ENCODE peak calls at places on chromosomes 2 and 18, in seven cellular contexts. R is PC-3, Z is uterus, X is pancreas, E is lower lobe of right lung, L is psoas muscle, M is brain microvascular endothelial cell. A is an unnamed sample. For H3K36me3, the result is how much of the 10 kb centered on the place peaks cover.

GRCh38 chr2:132037527-132038178 is 124.1 kb downstream of the ANKRD30BL start:
- DNase-seq in R (no peak), Z (no peak), X (peak), E (peak), L (peak), M (no peak), A (peak)

GRCh38 chr18:58520964-58521363 is 107.9 kb downstream of the ALPK2 start:
- DNase-seq in R (peak), Z (no peak), X (no peak), E (no peak), L (no peak), M (peak), A (no peak)

GRCh38 chr2:206211657-206212255 is 52.1 kb downstream of the EEF1B2 start:
- DNase-seq in R (peak), Z (no peak), X (no peak), E (no peak), L (no peak), M (peak), A (no peak)

GRCh38 chr18:25915907-25916306 is 174.5 kb downstream of the SS18 start:
- DNase-seq in R (peak), Z (no peak), X (no peak), E (no peak), L (no peak), M (no peak), A (no peak)

GRCh38 chr18:8373486-8373885 is 235.8 kb upstream of the RAB12 start:
- DNase-seq in R (peak), Z (no peak), X (no peak), E (no peak), L (no peak), M (no peak), A (no peak)

GRCh38 chr2:3476386-3477033 is 42.8 kb downstream of the ADI1 start:
- DNase-seq in R (no peak), Z (no peak), X (no peak), E (no peak), L (peak), M (no peak), A (peak)

GRCh38 chr2:23940976-23941605 is 828 bp downstream of the UBXN2A start:
- DNase-seq in R (peak), Z (no peak), X (no peak), E (no peak), L (no peak), M (peak), A (no peak)

GRCh38 chr2:128408349-128409305 is 90.0 kb upstream of the HS6ST1 start:
- DNase-seq in R (peak), Z (peak), X (peak), E (no peak), L (peak), M (peak), A (no peak)

GRCh38 chr2:118849226-118850170 is 2.0 kb upstream of the EN1 start:
- DNase-seq in R (no peak), Z (no peak), X (no peak), E (no peak), L (no peak), M (no peak), A (peak)

GRCh38 chr2:97747716-97748115 is 34.3 kb downstream of the ZAP70 start:
- DNase-seq in R (no peak), Z (no peak), X (no peak), E (no peak), L (no peak), M (no peak), A (no peak)

GRCh38 chr2:154697422-154698237 is 865 bp upstream of the KCNJ3 start:
- DNase-seq in R (no peak), Z (no peak), X (peak), E (no peak), L (no peak), M (no peak), A (peak)

GRCh38 chr2:222709191-222709891 is 37.9 kb downstream of the MOGAT1 start:
- DNase-seq in R (peak), Z (peak), X (no peak), E (peak), L (peak), M (peak), A (peak)

GRCh38 chr2:176149484-176150337 is 1.6 kb upstream of the HOXD4 start:
- DNase-seq in R (no peak), Z (no peak), X (no peak), E (no peak), L (no peak), M (no peak), A (no peak)

GRCh38 chr18:37634516-37634915 is 68.9 kb upstream of the CELF4 start:
- DNase-seq in R (no peak), Z (no peak), X (no peak), E (no peak), L (no peak), M (no peak), A (no peak)

GRCh38 chr18:28834889-28835288 is 658.0 kb upstream of the CDH2 start:
- DNase-seq in R (peak), Z (no peak), X (no peak), E (no peak), L (no peak), M (no peak), A (no peak)

GRCh38 chr18:12041561-12041960 is 52.1 kb upstream of the ANKRD62 start:
- DNase-seq in R (peak), Z (no peak), X (no peak), E (no peak), L (no peak), M (peak), A (no peak)

GRCh38 chr2:236217926-236218325 is 46.3 kb downstream of the ASB18 start:
- DNase-seq in R (no peak), Z (no peak), X (no peak), E (no peak), L (no peak), M (no peak), A (no peak)

GRCh38 chr2:175964195-175964594 is 37.9 kb downstream of the LNPK start:
- DNase-seq in R (peak), Z (no peak), X (no peak), E (no peak), L (no peak), M (no peak), A (no peak)

GRCh38 chr2:70371753-70372152 is 69.9 kb upstream of the FAM136A start:
- DNase-seq in R (peak), Z (no peak), X (no peak), E (no peak), L (no peak), M (peak), A (no peak)

GRCh38 chr18:45896991-45897390 is 70.1 kb downstream of the EPG5 start:
- DNase-seq in R (no peak), Z (no peak), X (no peak), E (no peak), L (no peak), M (no peak), A (no peak)

GRCh38 chr2:71639735-71640134 is 186.4 kb downstream of the DYSF start:
- DNase-seq in R (no peak), Z (no peak), X (no peak), E (no peak), L (no peak), M (no peak), A (no peak)

GRCh38 chr2:46667945-46668344 is 188.6 kb downstream of the TMEM247 start:
- DNase-seq in R (no peak), Z (no peak), X (no peak), E (no peak), L (no peak), M (no peak), A (no peak)

GRCh38 chr2:99365661-99366060 is 28.5 kb downstream of the EIF5B start:
- DNase-seq in R (no peak), Z (no peak), X (no peak), E (no peak), L (no peak), M (no peak), A (no peak)

GRCh38 chr2:227325824-227326195 is 759 bp downstream of the MFF start:
- DNase-seq in R (peak), Z (no peak), X (peak), E (peak), L (peak), M (peak), A (peak)

GRCh38 chr2:134420256-134420655 is 166.4 kb downstream of the MGAT5 start:
- DNase-seq in R (no peak), Z (no peak), X (no peak), E (no peak), L (no peak), M (no peak), A (peak)

GRCh38 chr2:205372141-205372540 is 310.2 kb upstream of the NRP2 start:
- DNase-seq in R (no peak), Z (no peak), X (no peak), E (no peak), L (no peak), M (peak), A (no peak)

GRCh38 chr2:161102770-161103450 is 57.3 kb upstream of the TANK start:
- DNase-seq in R (peak), Z (no peak), X (no peak), E (no peak), L (no peak), M (no peak), A (no peak)

GRCh38 chr2:213847316-213847715 is 563.1 kb downstream of the SPAG16 start:
- DNase-seq in R (no peak), Z (no peak), X (no peak), E (no peak), L (no peak), M (no peak), A (no peak)

GRCh38 chr2:195494452-195494851 is 162.6 kb upstream of the SLC39A10 start:
- DNase-seq in R (no peak), Z (no peak), X (no peak), E (no peak), L (no peak), M (no peak), A (no peak)

GRCh38 chr2:98380203-98380535 is 33.9 kb downstream of the CNGA3 start:
- DNase-seq in R (no peak), Z (no peak), X (no peak), E (peak), L (no peak), M (no peak), A (no peak)

GRCh38 chr2:219225350-219225749 is 4.1 kb downstream of the ATG9A start:
- DNase-seq in R (no peak), Z (no peak), X (no peak), E (no peak), L (no peak), M (no peak), A (no peak)

GRCh38 chr2:219230201-219230540 is 565 bp downstream of the ANKZF1 start:
- DNase-seq in R (peak), Z (no peak), X (peak), E (peak), L (peak), M (peak), A (peak)

GRCh38 chr2:219229375-219230200 is at the start of the genes ANKZF1 and ATG9A:
- DNase-seq in R (peak), Z (peak), X (peak), E (peak), L (peak), M (peak), A (peak)

GRCh38 chr2:219228026-219228744 is 1.3 kb downstream of the ATG9A start:
- DNase-seq in R (no peak), Z (no peak), X (no peak), E (no peak), L (peak), M (no peak), A (no peak)

DNA sequence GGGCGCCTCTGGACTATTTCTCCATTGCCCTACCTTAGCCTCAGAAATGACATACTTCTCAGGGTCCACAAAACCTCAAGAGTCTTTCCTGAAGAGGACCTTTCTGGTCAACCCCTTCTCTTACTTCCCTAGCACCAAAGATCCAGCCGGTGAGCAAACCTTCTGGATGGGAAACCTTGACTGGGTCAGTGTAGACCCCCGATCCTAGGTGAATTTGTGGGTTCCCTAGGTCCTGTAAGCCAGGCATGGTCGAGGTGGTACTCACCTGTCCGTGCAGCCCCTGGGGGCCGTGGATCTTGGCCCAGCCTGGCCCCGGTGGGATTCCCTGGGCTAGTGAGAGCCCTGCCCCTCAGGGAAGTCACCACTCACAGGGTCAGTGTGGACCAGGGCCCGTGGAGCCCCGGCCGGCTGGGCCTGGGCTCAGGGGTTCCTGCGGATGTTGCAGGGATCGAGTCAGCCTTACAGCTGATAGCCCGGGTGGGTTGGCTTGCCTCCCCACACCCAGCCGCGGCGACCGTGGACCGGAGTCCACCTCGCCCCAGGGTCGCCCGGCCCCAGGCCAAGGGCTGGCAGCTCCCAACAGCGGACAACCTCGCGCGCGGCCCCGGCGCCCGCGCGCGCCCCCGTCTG is 576 bp downstream of the ATG9A start:
- DNase-seq in R (no peak), Z (no peak), X (no peak), E (no peak), L (no peak), M (no peak), A (no peak)
- H3K36me3 ChIP-seq in R (under half), Z (under half), X (under half), E (half or more), L (half or more), M (under half), A (under half)

GRCh38 chr18:79106084-79106483 is 36.9 kb downstream of the ATP9B start:
- DNase-seq in R (no peak), Z (no peak), X (no peak), E (no peak), L (no peak), M (no peak), A (no peak)

GRCh38 chr18:79104137-79104536 is 34.9 kb downstream of the ATP9B start:
- DNase-seq in R (no peak), Z (no peak), X (no peak), E (no peak), L (no peak), M (no peak), A (no peak)

GRCh38 chr18:79107886-79108285 is 38.7 kb downstream of the ATP9B start:
- DNase-seq in R (no peak), Z (no peak), X (no peak), E (no peak), L (no peak), M (no peak), A (no peak)

GRCh38 chr18:79108520-79109215 is 39.5 kb downstream of the ATP9B start:
- DNase-seq in R (no peak), Z (no peak), X (no peak), E (no peak), L (no peak), M (no peak), A (no peak)

DNA sequence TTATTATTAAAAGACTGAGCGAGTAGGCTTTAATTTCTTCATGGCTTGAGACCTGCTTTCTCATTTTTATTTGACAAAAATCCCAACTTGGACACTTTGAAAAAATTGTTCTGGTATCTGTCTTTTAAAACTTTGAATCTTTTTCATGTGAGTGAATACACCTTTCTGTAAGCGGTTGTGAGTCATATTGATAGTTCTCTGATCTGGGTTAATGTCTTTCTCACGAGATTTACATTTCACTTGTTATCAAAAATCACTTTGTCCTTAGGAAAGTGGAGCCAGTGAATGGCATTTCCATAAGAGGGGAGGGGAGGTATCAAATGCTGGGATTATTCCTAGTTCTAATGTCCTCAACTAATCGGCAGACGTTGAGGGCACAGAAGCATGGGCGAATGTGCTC is 36.3 kb downstream of the ATP9B start:
- DNase-seq in R (no peak), Z (no peak), X (no peak), E (no peak), L (no peak), M (no peak), A (no peak)
- H3K36me3 ChIP-seq in R (under half), Z (under half), X (under half), E (under half), L (under half), M (under half), A (under half)

GRCh38 chr2:241350878-241351639 is 5.0 kb upstream of the FARP2 start:
- DNase-seq in R (no peak), Z (no peak), X (no peak), E (no peak), L (no peak), M (no peak), A (no peak)
- H3K36me3 ChIP-seq in R (half or more), Z (under half), X (under half), E (half or more), L (half or more), M (half or more), A (under half)

GRCh38 chr18:70176537-70176936 is 28.9 kb downstream of the RTTN start:
- DNase-seq in R (no peak), Z (no peak), X (no peak), E (no peak), L (no peak), M (no peak), A (no peak)

GRCh38 chr18:70181015-70181414 is 24.5 kb downstream of the RTTN start:
- DNase-seq in R (peak), Z (no peak), X (no peak), E (no peak), L (no peak), M (peak), A (no peak)

GRCh38 chr18:70183441-70183840 is 22.0 kb downstream of the RTTN start:
- DNase-seq in R (no peak), Z (no peak), X (no peak), E (no peak), L (no peak), M (no peak), A (no peak)

GRCh38 chr18:70182548-70182947 is 22.9 kb downstream of the RTTN start:
- DNase-seq in R (no peak), Z (no peak), X (no peak), E (no peak), L (no peak), M (no peak), A (no peak)

DNA sequence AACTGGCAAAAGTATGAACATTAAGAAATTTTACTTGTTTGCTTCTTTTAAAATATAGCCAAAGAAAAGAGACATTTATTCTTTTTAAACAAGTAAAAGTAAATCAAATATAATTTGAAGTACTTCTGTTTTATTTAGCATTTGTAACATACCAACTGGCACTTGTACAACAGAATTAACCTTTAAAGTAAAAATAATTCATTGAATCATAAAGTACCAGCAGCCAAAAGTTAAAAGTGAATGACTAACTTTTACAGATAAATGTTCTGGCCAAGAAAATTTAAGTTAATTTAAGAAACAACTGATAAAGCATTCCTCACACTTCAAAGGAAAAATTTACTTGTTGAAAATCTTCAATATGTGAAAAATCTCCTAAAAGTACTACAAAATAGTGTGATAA is 23.8 kb downstream of the RTTN start:
- DNase-seq in R (no peak), Z (no peak), X (no peak), E (no peak), L (no peak), M (no peak), A (no peak)
- H3K36me3 ChIP-seq in R (under half), Z (under half), X (under half), E (under half), L (under half), M (under half), A (under half)

DNA sequence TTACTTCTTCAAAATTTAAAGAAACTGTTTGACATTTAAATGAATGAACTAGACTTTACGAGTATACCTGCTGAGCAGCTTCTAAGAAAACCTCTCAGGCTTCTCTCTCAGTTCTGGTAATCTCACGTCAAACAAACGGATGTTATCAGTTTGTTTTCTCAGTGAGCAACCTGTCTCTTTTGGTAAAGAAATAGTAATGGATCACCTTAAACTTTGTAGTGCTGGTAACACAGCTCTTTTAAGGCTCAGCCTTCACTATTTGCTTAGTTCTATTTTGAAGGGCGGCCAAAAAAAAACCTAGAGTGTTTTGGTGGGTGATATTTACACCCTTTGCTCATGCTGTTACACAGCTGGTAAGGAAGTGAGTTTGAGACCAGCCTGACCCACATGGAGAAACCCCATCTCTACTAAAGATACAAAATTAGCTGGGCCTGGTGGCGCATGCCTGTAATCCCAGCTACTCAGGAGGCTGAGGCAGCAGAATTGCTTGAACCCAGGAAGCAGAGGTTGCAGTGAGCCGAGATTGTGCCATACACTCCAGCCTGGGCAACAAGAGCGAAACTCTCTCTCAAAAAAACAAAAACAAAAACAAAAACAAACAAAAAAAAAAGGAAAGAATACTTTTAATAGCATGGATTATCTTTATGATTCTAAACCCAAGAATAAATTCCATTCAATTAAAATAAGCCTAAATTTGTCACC is 15.9 kb downstream of the FN1 start:
- DNase-seq in R (peak), Z (no peak), X (no peak), E (no peak), L (no peak), M (peak), A (no peak)
- H3K36me3 ChIP-seq in R (under half), Z (under half), X (under half), E (half or more), L (under half), M (half or more), A (under half)

GRCh38 chr2:121367246-121367900 is 82.4 kb upstream of the TFCP2L1 start:
- DNase-seq in R (no peak), Z (no peak), X (no peak), E (no peak), L (no peak), M (no peak), A (no peak)
- H3K36me3 ChIP-seq in R (under half), Z (under half), X (under half), E (half or more), L (half or more), M (under half), A (under half)

GRCh38 chr2:147939313-147939712 is 81.2 kb downstream of the ORC4 start:
- DNase-seq in R (no peak), Z (no peak), X (no peak), E (no peak), L (no peak), M (no peak), A (no peak)
- H3K36me3 ChIP-seq in R (under half), Z (under half), X (under half), E (under half), L (half or more), M (under half), A (under half)